ENCODE peak calls at places on chromosomes 5 and 9, in four cellular contexts. U is right lobe of liver, Q is kidney, I is spleen. E is an unnamed sample. For H3K4me1, the result is how much of the 10 kb centered on the place peaks cover.

GRCh38 chr9:95124582-95125359 is 192.7 kb downstream of the FANCC start:
- DNase-seq in U (no peak), Q (no peak), I (no peak), E (no peak)

GRCh38 chr9:133558191-133559126 is 24.0 kb downstream of the ADAMTSL2 start:
- DNase-seq in U (no peak), Q (no peak), I (no peak), E (peak)

GRCh38 chr5:35248843-35249780 is 18.8 kb upstream of the PRLR start:
- DNase-seq in U (no peak), Q (no peak), I (no peak), E (no peak)

GRCh38 chr5:141050622-141051525 is at the start of gene PCDHB1:
- DNase-seq in U (no peak), Q (no peak), I (no peak), E (no peak)

GRCh38 chr5:178381921-178382688 is 149.5 kb upstream of the PHYKPL start:
- DNase-seq in U (no peak), Q (peak), I (peak), E (no peak)

GRCh38 chr9:69873401-69873950 is 52.9 kb downstream of the CFAP95 start:
- DNase-seq in U (no peak), Q (no peak), I (no peak), E (no peak)

GRCh38 chr9:116027096-116027495 is 126.5 kb upstream of the PAPPA start:
- DNase-seq in U (no peak), Q (no peak), I (no peak), E (no peak)

GRCh38 chr5:58201922-58202648 is 257.8 kb downstream of the PLK2 start:
- DNase-seq in U (no peak), Q (no peak), I (no peak), E (no peak)

GRCh38 chr5:142323480-142324376 is 1.1 kb downstream of the SPRY4 start:
- DNase-seq in U (peak), Q (no peak), I (no peak), E (no peak)

GRCh38 chr9:89430995-89431394 is 66.9 kb downstream of the SEMA4D start:
- DNase-seq in U (no peak), Q (peak), I (no peak), E (no peak)

GRCh38 chr5:60026174-60026573 is 132.6 kb upstream of the PDE4D start:
- DNase-seq in U (no peak), Q (no peak), I (no peak), E (no peak)

GRCh38 chr9:117548556-117548955 is 133.7 kb upstream of the ASTN2 start:
- DNase-seq in U (no peak), Q (no peak), I (no peak), E (no peak)

GRCh38 chr9:87515086-87515485 is 17.4 kb downstream of the DAPK1 start:
- DNase-seq in U (no peak), Q (no peak), I (no peak), E (no peak)

GRCh38 chr5:51278458-51279049 is 104.7 kb upstream of the ISL1 start:
- DNase-seq in U (no peak), Q (no peak), I (no peak), E (no peak)

GRCh38 chr5:180647465-180647864 is 1.9 kb downstream of the FLT4 start:
- DNase-seq in U (peak), Q (no peak), I (no peak), E (peak)

GRCh38 chr5:181217111-181217804 is 5.8 kb upstream of the TRIM41 start:
- DNase-seq in U (no peak), Q (no peak), I (peak), E (no peak)

GRCh38 chr5:18745988-18746615 is 1111.8 kb downstream of the TAF11L14 start:
- DNase-seq in U (no peak), Q (no peak), I (peak), E (no peak)

GRCh38 chr9:79184821-79185220 is 386.9 kb upstream of the TLE4 start:
- DNase-seq in U (no peak), Q (no peak), I (no peak), E (no peak)

GRCh38 chr5:168064457-168064856 is 227.0 kb upstream of the WWC1 start:
- DNase-seq in U (no peak), Q (no peak), I (no peak), E (no peak)

GRCh38 chr5:157265714-157266285 is at the start of gene CYFIP2:
- DNase-seq in U (peak), Q (peak), I (peak), E (peak)

GRCh38 chr5:139686356-139686918 is 38.3 kb downstream of the CXXC5 start:
- DNase-seq in U (no peak), Q (no peak), I (no peak), E (no peak)

GRCh38 chr9:61669352-61669751 is 479.5 kb downstream of the SPATA31A7 start:
- DNase-seq in U (no peak), Q (no peak), I (peak), E (peak)

GRCh38 chr9:127493592-127494303 is 42.4 kb downstream of the LRSAM1 start:
- DNase-seq in U (no peak), Q (no peak), I (no peak), E (no peak)

GRCh38 chr9:105154723-105155191 is 89.7 kb upstream of the SLC44A1 start:
- DNase-seq in U (no peak), Q (no peak), I (no peak), E (no peak)

GRCh38 chr5:113213551-113213971 is 221.2 kb downstream of the TSSK1B start:
- DNase-seq in U (no peak), Q (no peak), I (no peak), E (no peak)

GRCh38 chr5:179823937-179824744 is 3.4 kb downstream of the SQSTM1 start:
- DNase-seq in U (peak), Q (peak), I (peak), E (peak)

GRCh38 chr5:124740991-124741583 is 5.4 kb downstream of the ZNF608 start:
- DNase-seq in U (no peak), Q (no peak), I (no peak), E (no peak)

GRCh38 chr5:38104497-38105230 is 153.7 kb upstream of the EGFLAM start:
- DNase-seq in U (no peak), Q (no peak), I (no peak), E (no peak)

GRCh38 chr5:156359452-156359851 is 32.5 kb downstream of the SGCD start:
- DNase-seq in U (no peak), Q (no peak), I (no peak), E (no peak)

GRCh38 chr5:90144625-90145327 is 264.8 kb downstream of the CETN3 start:
- DNase-seq in U (no peak), Q (no peak), I (no peak), E (no peak)

GRCh38 chr5:173123416-173123815 is 20.9 kb upstream of the BNIP1 start:
- DNase-seq in U (no peak), Q (no peak), I (no peak), E (no peak)

GRCh38 chr9:92196909-92197308 is 81.7 kb upstream of the SPTLC1 start:
- DNase-seq in U (no peak), Q (no peak), I (no peak), E (no peak)
- H3K4me1 ChIP-seq in U (under half), Q (under half), I (under half), E (under half)

DNA sequence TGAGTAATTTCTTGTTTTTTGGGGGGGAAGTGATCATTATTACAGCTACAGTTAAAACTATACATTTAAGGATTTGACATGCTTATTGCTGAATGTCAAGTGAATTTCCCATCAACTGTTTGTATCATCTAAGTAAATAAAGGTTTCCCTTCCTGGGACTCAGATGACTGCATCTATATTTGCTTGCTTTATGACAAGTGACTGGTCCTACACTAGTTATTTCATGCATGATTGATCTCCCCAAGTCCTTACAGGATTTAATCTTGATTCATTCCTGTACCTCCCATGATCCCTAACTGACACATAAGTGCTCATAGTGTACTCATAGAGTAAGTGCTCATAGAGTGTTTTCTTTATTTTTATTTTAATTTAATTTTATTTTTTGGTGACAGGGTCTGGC is 2.8 kb downstream of the TXNDC8 start:
- DNase-seq in U (no peak), Q (no peak), I (no peak), E (no peak)
- H3K4me3 ChIP-seq in U (no peak), Q (no peak), I (no peak), E (no peak)

DNA sequence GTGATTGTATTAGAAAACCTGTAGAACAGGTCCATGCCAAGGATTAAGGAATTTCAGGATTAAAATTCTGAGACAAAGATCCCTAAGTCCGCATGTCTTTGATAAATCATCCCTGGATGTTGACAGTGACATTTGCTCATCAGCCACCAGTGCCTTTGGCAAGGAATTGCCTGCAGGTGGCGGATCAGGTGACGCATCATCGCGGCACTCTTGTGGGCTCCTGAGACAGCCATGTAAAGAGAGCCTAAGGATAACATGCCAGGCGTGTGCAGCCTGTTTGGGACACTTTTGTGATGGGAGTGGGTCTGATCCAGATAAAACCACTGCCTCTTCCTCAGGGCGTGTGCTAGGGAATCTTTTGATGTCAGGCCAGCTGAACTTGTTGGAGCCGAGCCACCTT is 40.6 kb downstream of the ADCY2 start:
- DNase-seq in U (no peak), Q (no peak), I (no peak), E (no peak)
- TF ChIP-seq CTCF in U (no peak), Q (no peak), I (no peak), E (no peak)

GRCh38 chr5:74073257-74073656 is 447.3 kb downstream of the ARHGEF28 start:
- DNase-seq in U (no peak), Q (no peak), I (no peak), E (no peak)

GRCh38 chr5:74075900-74076484 is 450.0 kb downstream of the ARHGEF28 start:
- DNase-seq in U (no peak), Q (no peak), I (no peak), E (no peak)

GRCh38 chr5:74072646-74073045 is 446.6 kb downstream of the ARHGEF28 start:
- DNase-seq in U (no peak), Q (no peak), I (no peak), E (no peak)

GRCh38 chr5:74075496-74075895 is 449.5 kb downstream of the ARHGEF28 start:
- DNase-seq in U (no peak), Q (no peak), I (no peak), E (no peak)

GRCh38 chr5:74074111-74074510 is 448.1 kb downstream of the ARHGEF28 start:
- DNase-seq in U (no peak), Q (no peak), I (no peak), E (no peak)
- H3K4me1 ChIP-seq in U (under half), Q (under half), I (under half), E (under half)

DNA sequence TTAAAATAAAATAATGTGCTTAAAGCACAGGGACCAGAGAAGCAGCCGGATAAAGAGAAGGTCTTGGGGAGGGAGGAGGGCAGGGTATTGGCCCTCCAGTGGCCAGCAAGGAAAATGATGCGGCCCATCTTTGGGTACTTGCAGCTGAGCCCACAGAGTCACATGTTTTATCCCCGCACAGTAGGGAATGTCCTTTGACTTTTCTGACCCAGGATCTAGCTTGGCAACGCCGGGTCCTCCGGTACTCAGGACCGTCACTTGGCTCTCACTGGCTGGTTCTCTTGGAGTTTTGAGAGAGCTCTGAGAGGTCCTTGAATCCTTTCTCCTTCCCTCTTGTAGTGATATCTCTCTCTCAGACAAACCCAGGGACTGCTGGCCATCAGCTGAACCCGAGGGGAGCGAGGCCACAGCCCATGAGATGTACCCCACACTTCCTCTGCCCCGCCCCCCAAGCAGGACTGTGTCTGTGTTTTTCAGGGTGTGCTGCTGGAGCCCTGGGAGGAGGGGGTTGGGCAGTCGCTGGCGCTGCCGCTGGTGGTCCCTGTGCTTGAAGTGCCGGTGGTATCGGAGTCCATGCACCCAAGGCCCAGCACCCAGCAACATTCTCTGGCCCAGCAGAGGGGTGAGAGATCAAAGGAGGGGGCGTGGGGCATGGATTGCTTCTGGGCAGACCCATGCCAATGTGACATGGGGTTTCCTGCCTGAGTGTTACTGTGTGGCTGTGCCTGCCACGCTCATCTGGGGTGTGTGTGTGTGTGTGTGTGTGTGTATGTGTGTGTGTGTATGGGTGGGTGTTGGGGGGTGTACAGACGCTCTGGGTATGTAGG is 35.5 kb upstream of the HSPA9 start:
- DNase-seq in U (no peak), Q (peak), I (no peak), E (no peak)
- H3K4me3 ChIP-seq in U (no peak), Q (peak), I (peak), E (no peak)

GRCh38 chr5:174818430-174818829 is 94.0 kb downstream of the MSX2 start:
- DNase-seq in U (no peak), Q (no peak), I (no peak), E (no peak)

GRCh38 chr5:174811438-174811837 is 87.1 kb downstream of the MSX2 start:
- DNase-seq in U (no peak), Q (no peak), I (no peak), E (no peak)

GRCh38 chr5:174817610-174818009 is 93.2 kb downstream of the MSX2 start:
- DNase-seq in U (no peak), Q (no peak), I (no peak), E (no peak)

DNA sequence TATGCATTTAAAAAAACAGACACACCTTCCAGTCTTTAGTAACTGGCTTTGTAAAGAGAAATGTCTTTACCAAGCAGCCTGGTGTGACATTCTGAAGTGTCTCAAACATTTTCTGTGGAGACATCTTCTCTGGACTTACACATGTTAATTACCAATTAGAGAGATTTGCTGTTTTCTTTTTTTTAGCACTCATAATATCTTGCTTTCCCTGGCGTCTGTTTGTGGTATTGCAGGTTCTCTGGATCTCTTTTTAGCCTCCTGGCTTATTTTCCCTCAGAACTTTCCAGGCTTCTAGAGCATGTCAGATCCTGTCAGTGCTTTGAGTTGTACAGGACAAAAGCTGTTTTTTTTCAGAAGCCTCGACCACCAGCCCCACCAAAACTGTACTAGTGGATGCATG is 92.5 kb downstream of the MSX2 start:
- DNase-seq in U (no peak), Q (no peak), I (no peak), E (no peak)
- TF ChIP-seq CTCF in U (no peak), Q (no peak), I (no peak), E (no peak)

GRCh38 chr9:98127226-98127625 is 8.2 kb upstream of the TRIM14 start:
- DNase-seq in U (no peak), Q (peak), I (no peak), E (no peak)
- H3K4me1 ChIP-seq in U (under half), Q (under half), I (under half), E (under half)

GRCh38 chr9:72951520-72952393 is 1.1 kb downstream of the ALDH1A1 start:
- DNase-seq in U (no peak), Q (no peak), I (no peak), E (no peak)
- H3K4me3 ChIP-seq in U (peak), Q (peak), I (peak), E (peak)